ENCODE peak calls at places on chromosome 13, in eight cellular contexts. M, X, L, D, N, E, J and F are unnamed samples.

GRCh38 chr13:102316732-102317131 is 85.1 kb downstream of the FGF14 start:
- DNase-seq in M (no peak), X (no peak), L (no peak), D (no peak), N (no peak), E (no peak), J (no peak), F (no peak)

GRCh38 chr13:32427852-32428580 is at the start of gene N4BP2L1:
- DNase-seq in M (peak; percentile 75), X (no peak), L (peak; percentile 84), D (peak; percentile 48), N (no peak), E (no peak), J (peak; percentile 33), F (peak; percentile 88)

GRCh38 chr13:98576215-98576945 is 527 bp downstream of the STK24 start:
- DNase-seq in M (peak; percentile 43), X (no peak), L (peak; percentile 64), D (peak; percentile 52), N (no peak), E (no peak), J (peak; percentile 38), F (peak; percentile 80)

GRCh38 chr13:70894258-70894657 is 786.0 kb upstream of the KLHL1 start:
- DNase-seq in M (no peak), X (no peak), L (no peak), D (no peak), N (no peak), E (no peak), J (no peak), F (no peak)

GRCh38 chr13:109576331-109576813 is 210.0 kb downstream of the IRS2 start:
- DNase-seq in M (no peak), X (no peak), L (no peak), D (no peak), N (no peak), E (no peak), J (no peak), F (no peak)

GRCh38 chr13:74205313-74205690 is 71.1 kb upstream of the KLF12 start:
- DNase-seq in M (no peak), X (no peak), L (no peak), D (no peak), N (no peak), E (no peak), J (peak; percentile 62), F (no peak)

GRCh38 chr13:71412231-71412630 is 454.8 kb downstream of the DACH1 start:
- DNase-seq in M (no peak), X (no peak), L (no peak), D (no peak), N (no peak), E (no peak), J (peak; percentile 54), F (no peak)

GRCh38 chr13:72782717-72783116 is 784 bp downstream of the PIBF1 start:
- DNase-seq in M (no peak), X (no peak), L (no peak), D (no peak), N (peak; percentile 10), E (no peak), J (peak; percentile 50), F (peak; percentile 23)

GRCh38 chr13:80217614-80218456 is 123.1 kb downstream of the SPRY2 start:
- DNase-seq in M (no peak), X (no peak), L (no peak), D (no peak), N (peak; percentile 71), E (peak; percentile 20), J (peak; percentile 97), F (no peak)

GRCh38 chr13:91313103-91313502 is 34.4 kb upstream of the MIR17HG start:
- DNase-seq in M (no peak), X (no peak), L (no peak), D (no peak), N (peak; percentile 1), E (no peak), J (peak; percentile 6), F (no peak)

GRCh38 chr13:91292630-91293221 is 54.8 kb upstream of the MIR17HG start:
- DNase-seq in M (no peak), X (no peak), L (no peak), D (no peak), N (no peak), E (no peak), J (no peak), F (no peak)

GRCh38 chr13:97975851-97976550 is 22.5 kb downstream of the IPO5 start:
- DNase-seq in M (peak; percentile 89), X (peak; percentile 88), L (peak; percentile 95), D (peak; percentile 96), N (peak; percentile 79), E (peak; percentile 29), J (peak; percentile 82), F (peak; percentile 95)

GRCh38 chr13:44904982-44905381 is 84.3 kb downstream of the NUFIP1 start:
- DNase-seq in M (no peak), X (no peak), L (no peak), D (no peak), N (peak; percentile 97), E (peak; percentile 90), J (peak; percentile 98), F (peak; percentile 45)

GRCh38 chr13:42883142-42883541 is 101.8 kb downstream of the FAM216B start:
- DNase-seq in M (no peak), X (no peak), L (no peak), D (no peak), N (no peak), E (no peak), J (no peak), F (no peak)

GRCh38 chr13:31629085-31629785 is 110.1 kb upstream of the RXFP2 start:
- DNase-seq in M (no peak), X (no peak), L (no peak), D (no peak), N (peak; percentile 40), E (no peak), J (peak; percentile 70), F (no peak)

GRCh38 chr13:112893570-112894422 is 75.2 kb upstream of the MCF2L start:
- DNase-seq in M (no peak), X (peak; percentile 61), L (peak; percentile 84), D (peak; percentile 65), N (peak; percentile 21), E (no peak), J (no peak), F (peak; percentile 48)

GRCh38 chr13:90416519-90416918 is 931.0 kb upstream of the MIR17HG start:
- DNase-seq in M (no peak), X (no peak), L (no peak), D (no peak), N (peak; percentile 43), E (no peak), J (peak; percentile 94), F (no peak)

GRCh38 chr13:73902847-73903246 is 231.4 kb downstream of the KLF12 start:
- DNase-seq in M (no peak), X (no peak), L (no peak), D (no peak), N (no peak), E (no peak), J (no peak), F (no peak)

GRCh38 chr13:46143239-46143701 is 38.4 kb upstream of the CPB2 start:
- DNase-seq in M (no peak), X (no peak), L (no peak), D (no peak), N (no peak), E (no peak), J (no peak), F (no peak)

GRCh38 chr13:60448907-60449510 is 52.0 kb downstream of the TDRD3 start:
- DNase-seq in M (no peak), X (no peak), L (no peak), D (peak; percentile 23), N (peak; percentile 68), E (peak; percentile 15), J (peak; percentile 44), F (peak; percentile 66)

GRCh38 chr13:47679391-47679790 is 321.7 kb downstream of the SUCLA2 start:
- DNase-seq in M (no peak), X (no peak), L (no peak), D (no peak), N (peak; percentile 59), E (no peak), J (peak; percentile 66), F (no peak)

GRCh38 chr13:84279166-84279565 is 396.9 kb upstream of the SLITRK1 start:
- DNase-seq in M (no peak), X (no peak), L (no peak), D (no peak), N (peak; percentile 1), E (no peak), J (peak; percentile 46), F (no peak)

GRCh38 chr13:93984876-93985275 is 494.6 kb downstream of the DCT start:
- DNase-seq in M (no peak), X (no peak), L (no peak), D (no peak), N (no peak), E (no peak), J (no peak), F (no peak)

GRCh38 chr13:113643593-113643992 is 14.4 kb downstream of the ATP4B start:
- DNase-seq in M (no peak), X (no peak), L (no peak), D (no peak), N (no peak), E (no peak), J (peak; percentile 91), F (no peak)

GRCh38 chr13:79018166-79018565 is 359.2 kb upstream of the OBI1 start:
- DNase-seq in M (no peak), X (no peak), L (no peak), D (no peak), N (no peak), E (no peak), J (no peak), F (no peak)
- TF ChIP-seq CTCF in M (no peak), X (no peak), L (no peak), D (peak; percentile 26), N (no peak), E (no peak), J (no peak), F (no peak)

GRCh38 chr13:49020328-49020727 is 44.6 kb downstream of the FNDC3A start:
- DNase-seq in M (no peak), X (no peak), L (no peak), D (no peak), N (no peak), E (no peak), J (no peak), F (no peak)
- H3K9me3 ChIP-seq in M (peaks cover 8% of the 10 kb centered on the region), X (peaks cover 6% of the 10 kb centered on the region), L (no peaks in the 10 kb centered on the region), D (no peaks in the 10 kb centered on the region), N (no peaks in the 10 kb centered on the region), E (peaks cover 7% of the 10 kb centered on the region), J (no peaks in the 10 kb centered on the region), F (no peaks in the 10 kb centered on the region)

GRCh38 chr13:103788061-103788652 is 721.9 kb upstream of the SLC10A2 start:
- DNase-seq in M (no peak), X (no peak), L (no peak), D (peak; percentile 58), N (no peak), E (no peak), J (no peak), F (no peak)
- TF ChIP-seq CTCF in M (no peak), X (peak; percentile 20), L (no peak), D (peak; percentile 72), N (no peak), E (no peak), J (no peak), F (no peak)

DNA sequence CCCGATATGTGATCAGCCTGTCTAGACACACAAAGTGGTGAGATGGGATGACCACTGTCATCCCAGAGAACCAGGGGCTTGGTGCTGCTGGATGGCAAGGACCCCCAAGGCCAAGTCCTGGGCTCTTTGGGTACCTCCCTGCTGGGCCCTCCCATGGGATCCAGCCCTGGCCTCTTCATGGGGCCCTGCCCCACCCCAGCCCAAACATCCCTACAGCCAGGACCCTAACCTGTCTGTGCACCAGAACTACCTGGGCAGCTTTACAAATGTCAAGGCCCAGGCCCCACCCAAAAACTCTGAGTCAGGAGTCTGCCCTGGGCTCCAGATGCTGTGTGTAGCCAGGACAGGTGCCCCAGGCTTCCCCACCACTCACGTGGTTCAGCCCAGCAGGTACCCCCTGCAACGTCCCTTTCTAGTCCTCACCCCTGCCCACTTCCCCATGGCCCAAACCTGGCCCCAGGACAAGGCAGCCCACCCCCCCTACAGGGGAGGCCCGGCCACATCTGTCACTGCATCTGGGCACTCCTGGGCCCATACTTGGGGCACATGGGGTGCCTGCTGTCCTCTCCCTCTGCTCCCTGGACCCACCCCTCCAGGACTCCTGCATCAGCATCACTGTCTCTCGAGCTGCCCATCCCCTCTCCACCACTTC is 233.5 kb downstream of the TUBA3C start:
- DNase-seq in M (no peak), X (no peak), L (no peak), D (no peak), N (no peak), E (no peak), J (no peak), F (no peak)
- H3K9me3 ChIP-seq in M (no peaks in the 10 kb centered on the region), X (no peaks in the 10 kb centered on the region), L (no peaks in the 10 kb centered on the region), D (no peaks in the 10 kb centered on the region), N (peaks cover 51% of the 10 kb centered on the region), E (peaks cover 86% of the 10 kb centered on the region), J (no peaks in the 10 kb centered on the region), F (peaks cover 74% of the 10 kb centered on the region)